ENCODE peak calls at places on chromosomes 6 and 20, in seven cellular contexts. W is lower lobe of right lung; Z is CD4-positive, CD25-positive, alpha-beta regulatory T cell; I is AG04450; K is astrocyte; X is heart left ventricle; V is cardiac muscle cell. T is an unnamed sample.
A peak's percentile ranks its signal among the peaks of the same experiment; 100 is the strongest.

GRCh38 chr6:498795-499231 is 107.3 kb downstream of the IRF4 start:
- DNase-seq in W (no peak), V (no peak), I (no peak), K (peak; percentile 10), Z (no peak), X (no peak), T (no peak)

GRCh38 chr6:169175360-169175887 is 78.2 kb downstream of the THBS2 start:
- DNase-seq in K (no peak), W (no peak), I (no peak), X (no peak), V (no peak), Z (no peak), T (no peak)

GRCh38 chr6:33667072-33667471 is 44.4 kb downstream of the UQCC2 start:
- DNase-seq in W (no peak), K (no peak), X (no peak), V (no peak), Z (no peak), I (no peak), T (peak; percentile 38)

GRCh38 chr20:58864346-58864745 is 11.8 kb downstream of the GNAS start:
- DNase-seq in I (no peak), W (no peak), X (no peak), Z (no peak), K (no peak), V (no peak), T (no peak)

GRCh38 chr6:118186676-118187567 is 279.9 kb downstream of the SLC35F1 start:
- DNase-seq in X (no peak), W (no peak), K (peak; percentile 49), I (no peak), V (no peak), Z (no peak), T (no peak)

GRCh38 chr6:42390228-42390934 is 61.3 kb downstream of the TRERF1 start:
- DNase-seq in V (no peak), I (no peak), Z (no peak), W (no peak), X (no peak), K (no peak), T (no peak)

GRCh38 chr20:53413188-53413631 is 180.4 kb downstream of the ZNF217 start:
- DNase-seq in I (no peak), W (peak; percentile 58), V (peak; percentile 31), Z (peak; percentile 14), K (no peak), X (no peak), T (peak; percentile 16)

GRCh38 chr6:971981-972640 is 279.2 kb upstream of the EXOC2 start:
- DNase-seq in I (no peak), Z (no peak), X (no peak), V (no peak), W (no peak), K (no peak), T (no peak)

GRCh38 chr6:90610291-90610670 is 23.4 kb upstream of the MAP3K7 start:
- DNase-seq in X (no peak), W (no peak), V (peak; percentile 17), K (no peak), I (no peak), Z (no peak), T (peak; percentile 21)

GRCh38 chr6:28371706-28372451 is 22.1 kb downstream of the ZKSCAN3 start:
- DNase-seq in K (no peak), V (no peak), X (no peak), I (no peak), Z (no peak), W (no peak), T (no peak)

GRCh38 chr6:71082033-71082620 is 125.3 kb upstream of the B3GAT2 start:
- DNase-seq in K (peak; percentile 39), W (no peak), V (no peak), X (no peak), I (no peak), Z (no peak), T (no peak)

GRCh38 chr6:133890941-133891813 is 2.3 kb downstream of the TCF21 start:
- DNase-seq in W (peak; percentile 51), I (no peak), V (peak; percentile 44), Z (no peak), X (peak; percentile 40), K (no peak), T (peak; percentile 77)

GRCh38 chr6:132357120-132357519 is 44.2 kb downstream of the MOXD1 start:
- DNase-seq in I (no peak), W (no peak), K (peak; percentile 33), V (no peak), Z (no peak), X (no peak), T (no peak)

GRCh38 chr6:53514677-53515076 is 30.2 kb downstream of the GCLC start:
- DNase-seq in Z (no peak), K (no peak), W (no peak), V (no peak), I (no peak), X (no peak), T (no peak)

GRCh38 chr20:8131598-8132014 is 460 bp upstream of the PLCB1 start:
- DNase-seq in K (no peak), V (peak; percentile 66), X (no peak), I (no peak), W (peak; percentile 45), Z (no peak), T (no peak)

GRCh38 chr6:3898270-3898994 is 49.3 kb downstream of the FAM50B start:
- DNase-seq in X (no peak), K (no peak), I (no peak), W (no peak), V (no peak), Z (no peak), T (no peak)

GRCh38 chr6:125995972-125996580 is 9.7 kb downstream of the TRMT11 start:
- DNase-seq in X (peak; percentile 48), K (peak; percentile 23), W (peak; percentile 66), V (peak; percentile 78), Z (peak; percentile 54), I (no peak), T (peak; percentile 41)

GRCh38 chr6:4295058-4295788 is 159.8 kb upstream of the ECI2 start:
- DNase-seq in Z (no peak), K (no peak), V (no peak), W (no peak), X (no peak), I (no peak), T (no peak)

GRCh38 chr6:138000955-138001354 is 106.3 kb downstream of the PERP start:
- DNase-seq in W (no peak), Z (no peak), K (no peak), V (no peak), I (no peak), X (no peak), T (no peak)

GRCh38 chr6:131660195-131660594 is 23.1 kb downstream of the ENPP3 start:
- DNase-seq in I (no peak), K (peak; percentile 42), X (no peak), Z (no peak), V (no peak), W (no peak), T (no peak)

GRCh38 chr6:30685157-30685976 is 1.1 kb downstream of the PPP1R18 start:
- DNase-seq in K (no peak), V (no peak), Z (no peak), I (no peak), W (no peak), X (no peak), T (peak; percentile 77)

GRCh38 chr20:944148-944547 is 28.0 kb upstream of the ANGPT4 start:
- DNase-seq in V (no peak), I (no peak), Z (no peak), X (no peak), K (no peak), W (no peak), T (no peak)

DNA sequence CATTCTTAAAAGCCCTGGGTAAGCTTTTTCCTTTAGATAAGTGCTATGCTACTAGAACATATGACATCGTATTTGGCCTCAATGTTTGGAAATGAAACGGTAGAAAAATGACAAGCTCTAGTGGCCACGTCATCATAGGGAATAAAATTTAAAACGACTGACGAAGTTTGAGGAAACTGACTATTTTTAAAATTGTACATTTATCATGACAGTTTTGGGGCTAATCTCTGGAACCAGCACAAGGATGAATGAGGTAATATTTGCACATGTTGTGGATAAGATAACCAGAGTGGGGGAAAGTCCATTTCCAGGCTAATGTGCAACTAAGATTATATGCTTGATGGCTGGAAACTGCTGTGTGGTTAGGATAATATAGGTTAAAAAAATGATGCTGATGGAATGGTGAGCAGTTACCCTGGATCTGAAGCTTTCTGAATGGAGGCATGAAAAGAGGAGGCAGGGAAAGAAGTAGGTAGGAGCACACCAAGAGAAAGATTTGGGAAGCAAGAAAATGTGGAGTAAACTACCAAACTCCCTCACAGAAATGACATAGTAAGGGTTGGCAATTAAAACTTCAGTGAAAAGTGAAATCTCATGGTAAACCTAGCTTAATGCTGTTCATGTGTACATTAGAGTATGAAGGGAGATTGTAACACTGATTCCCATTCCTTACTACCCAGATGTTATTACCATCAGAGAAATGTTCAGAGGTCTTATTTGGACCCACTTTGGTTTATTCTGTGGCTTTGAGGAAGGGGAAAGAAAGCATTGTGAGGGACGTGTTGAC is 42.7 kb upstream of the CEP162 start:
- DNase-seq in V (no peak), Z (no peak), I (no peak), X (no peak), K (no peak), W (no peak), T (no peak)
- H3K27ac ChIP-seq in V (no peak overlapping the region), Z (no peak overlapping the region), I (no peak overlapping the region), X (no peak overlapping the region), K (no peak overlapping the region), W (no peak overlapping the region), T (no peak overlapping the region)

DNA sequence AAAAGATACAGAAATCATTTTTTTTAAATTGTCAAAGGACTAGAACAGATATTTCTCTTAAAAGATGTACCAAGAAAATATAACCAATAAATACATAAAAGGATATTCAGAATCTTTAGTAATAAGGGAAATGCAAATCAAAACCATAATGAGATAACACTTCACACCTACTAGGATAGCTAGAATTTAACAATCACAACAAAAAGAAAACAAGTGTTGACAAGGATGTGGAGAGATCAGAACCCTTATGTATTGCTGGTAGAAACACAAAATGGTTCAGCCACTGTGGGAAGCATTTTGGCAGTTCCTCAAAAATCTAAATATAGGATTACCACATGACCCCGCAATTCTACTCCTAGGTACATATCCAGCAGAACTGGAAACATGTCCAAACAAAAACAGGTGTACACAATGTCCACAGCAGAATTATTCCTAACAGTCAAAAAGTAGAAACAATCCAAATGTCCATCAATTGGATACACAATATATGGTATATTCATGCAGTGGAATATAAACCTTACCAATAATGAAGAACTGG is 211.0 kb downstream of the LRFN2 start:
- DNase-seq in W (no peak), K (no peak), I (no peak), X (no peak), Z (no peak), V (no peak), T (no peak)
- H3K4me3 ChIP-seq in W (no peak overlapping the region), K (no peak overlapping the region), I (no peak overlapping the region), X (no peak overlapping the region), Z (no peak overlapping the region), V (no peak overlapping the region), T (no peak overlapping the region)

GRCh38 chr6:158668707-158669103 is 18.9 kb downstream of the SYTL3 start:
- DNase-seq in I (no peak), K (no peak), V (no peak), Z (no peak), W (no peak), X (no peak), T (no peak)
- H3K27ac ChIP-seq in I (no peak overlapping the region), K (no peak overlapping the region), V (no peak overlapping the region), Z (no peak overlapping the region), W (peak overlapping the region; percentile 78), X (no peak overlapping the region), T (no peak overlapping the region)

DNA sequence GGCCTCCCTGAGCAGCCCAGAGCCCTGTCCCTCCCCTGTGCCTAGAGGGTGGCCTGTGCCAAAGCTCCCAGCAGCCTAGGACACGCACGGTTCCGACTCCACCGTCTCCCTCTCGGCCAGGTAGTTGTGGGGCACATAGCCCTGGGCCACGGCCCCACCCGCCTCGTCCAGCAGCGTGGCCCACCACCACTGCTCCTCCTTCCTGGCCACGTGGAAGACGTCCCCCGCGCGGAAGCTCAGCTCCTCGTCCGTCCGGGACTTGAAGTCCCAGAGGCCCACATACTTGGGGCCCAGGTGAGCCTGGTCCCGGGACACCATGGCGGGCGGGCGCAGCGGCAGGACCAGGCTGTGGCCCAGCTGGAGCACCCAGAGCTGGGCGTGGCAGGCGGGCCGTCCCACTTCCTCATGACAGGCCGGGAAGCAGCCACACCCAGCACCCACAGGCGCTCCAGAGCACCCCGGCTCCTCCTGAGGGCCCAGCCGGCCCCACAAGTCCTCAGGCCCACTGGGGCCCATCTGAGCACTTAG is at the start of gene PTK6:
- DNase-seq in X (no peak), I (no peak), W (peak; percentile 93), V (no peak), K (no peak), Z (no peak), T (peak; percentile 86)
- H3K4me3 ChIP-seq in X (peak within 1 kb of the TSS; percentile 44), I (peak within 1 kb of the TSS; percentile 46), W (peak within 1 kb of the TSS; percentile 60), V (no peak within 1 kb of the TSS), K (peak within 1 kb of the TSS; percentile 23), Z (no peak within 1 kb of the TSS), T (no peak within 1 kb of the TSS)

T was measured in right cardiac atrium.